ENCODE peak calls at places on chromosomes 5 and 9, in six cellular contexts. E is progenitor cell of endocrine pancreas; Z is IMR-90; K is stimulated activated CD8-positive, alpha-beta memory T cell treated with anti-CD3 and anti-CD28 coated beads, Interleukin-15, amount 100 ng/mL, for 48 hours; V is stimulated activated CD4-positive, alpha-beta T cell treated with anti-CD3 and anti-CD28 coated beads, Interleukin-12 subunit alpha, Interleukin-12 subunit beta, amount 100 ng/mL, for 4 hours; H is stomach. X is an unnamed sample.
A peak's percentile ranks its signal among the peaks of the same experiment; 100 is the strongest.

GRCh38 chr5:171137768-171138540 is 171.1 kb upstream of the TLX3 start:
- DNase-seq in E (no peak), V (no peak), H (no peak), K (no peak), Z (peak; percentile 89), X (no peak)

GRCh38 chr9:128677787-128678186 is 11.2 kb upstream of the SET start:
- DNase-seq in V (no peak), K (no peak), E (no peak), H (no peak), Z (no peak), X (no peak)

GRCh38 chr9:72534931-72535330 is 13.5 kb downstream of the TMC1 start:
- DNase-seq in E (no peak), Z (peak; percentile 26), H (no peak), K (no peak), V (no peak), X (no peak)

GRCh38 chr9:80605129-80605528 is 1033.4 kb downstream of the TLE4 start:
- DNase-seq in H (no peak), Z (peak; percentile 66), K (no peak), E (no peak), V (no peak), X (no peak)

GRCh38 chr5:95838552-95838951 is 16.0 kb upstream of the GLRX start:
- DNase-seq in V (no peak), K (no peak), E (no peak), Z (no peak), H (no peak), X (no peak)

GRCh38 chr5:98839469-98840383 is 66.3 kb downstream of the RGMB start:
- DNase-seq in V (no peak), Z (no peak), H (no peak), E (no peak), K (no peak), X (peak; percentile 83)

GRCh38 chr5:14161825-14162556 is 18.8 kb downstream of the TRIO start:
- DNase-seq in V (no peak), E (no peak), K (no peak), Z (no peak), H (no peak), X (no peak)

GRCh38 chr9:133944746-133945135 is 47.4 kb downstream of the VAV2 start:
- DNase-seq in Z (peak; percentile 62), E (no peak), H (no peak), K (no peak), V (no peak), X (peak; percentile 59)

GRCh38 chr5:127517110-127517479 is 345 bp upstream of the PRRC1 start:
- DNase-seq in Z (peak; percentile 23), H (no peak), E (peak; percentile 13), V (no peak), K (no peak), X (no peak)

GRCh38 chr5:104998169-104998568 is 1435.6 kb upstream of the NUDT12 start:
- DNase-seq in V (no peak), K (no peak), E (no peak), Z (no peak), H (no peak), X (no peak)

GRCh38 chr9:122213589-122214413 is 15.0 kb downstream of the LHX6 start:
- DNase-seq in E (peak; percentile 73), H (peak; percentile 63), Z (no peak), V (peak; percentile 46), K (peak; percentile 35), X (no peak)

GRCh38 chr9:7117676-7118561 is 360.1 kb downstream of the KDM4C start:
- DNase-seq in K (no peak), Z (peak; percentile 58), H (no peak), E (no peak), V (no peak), X (no peak)

GRCh38 chr9:127004946-127005769 is 90.6 kb downstream of the RALGPS1 start:
- DNase-seq in H (no peak), E (no peak), K (peak; percentile 67), V (peak; percentile 56), Z (peak; percentile 51), X (no peak)

GRCh38 chr5:96125335-96125891 is 163.8 kb upstream of the ELL2 start:
- DNase-seq in H (no peak), Z (no peak), V (no peak), K (no peak), E (no peak), X (no peak)

GRCh38 chr5:169286572-169287325 is 14.2 kb downstream of the SLIT3 start:
- DNase-seq in H (no peak), V (no peak), K (no peak), Z (no peak), E (no peak), X (no peak)

GRCh38 chr5:16489322-16489791 is 23.8 kb upstream of the ZNF622 start:
- DNase-seq in K (no peak), Z (peak; percentile 64), V (no peak), H (no peak), E (no peak), X (no peak)

GRCh38 chr5:42993516-42994284 is 46.4 kb downstream of the ANXA2R start:
- DNase-seq in V (no peak), E (no peak), Z (peak; percentile 89), K (no peak), H (no peak), X (peak; percentile 37)

GRCh38 chr5:145341842-145342241 is 493.3 kb downstream of the PRELID2 start:
- DNase-seq in H (no peak), E (no peak), V (no peak), K (no peak), Z (peak; percentile 28), X (no peak)

GRCh38 chr9:98944130-98945074 is 695 bp downstream of the COL15A1 start:
- DNase-seq in K (no peak), Z (no peak), H (no peak), V (no peak), E (peak; percentile 14), X (peak; percentile 87)

GRCh38 chr5:7872517-7873149 is 3.7 kb downstream of the MTRR start:
- DNase-seq in K (no peak), V (no peak), Z (peak; percentile 45), H (no peak), E (no peak), X (no peak)

GRCh38 chr9:135865531-135865930 is 41.8 kb downstream of the CAMSAP1 start:
- DNase-seq in H (no peak), E (no peak), V (no peak), Z (peak; percentile 65), K (no peak), X (no peak)